ENCODE peak calls at places on chromosomes 6 and 20, in nine cellular contexts. N is NCI-H1436; T is Karpas-422; J is T-helper 1 cell; M is RWPE1; O is fibroblast of lung; Y is activated CD4-positive, alpha-beta T cell treated with anti-CD3 and anti-CD28 coated beads, Interleukin-2, amount 10 ng/mL, durations not matched to agents 7 days and 5 days; D is RCC 7860; K is left cardiac atrium. Z is an unnamed sample.
A peak's percentile ranks its signal among the peaks of the same experiment; 100 is the strongest.

GRCh38 chr6:15948930-15949900 is 179.7 kb upstream of the MYLIP start:
- DNase-seq in N (peak; percentile 97), T (no peak), J (no peak), M (peak; percentile 39), O (no peak), Y (no peak), D (no peak), K (no peak), Z (peak; percentile 58)

GRCh38 chr6:168711049-168711640 is 270.2 kb downstream of the SMOC2 start:
- DNase-seq in N (no peak), T (peak; percentile 61), J (no peak), M (peak; percentile 8), O (no peak), Y (no peak), D (no peak), K (no peak), Z (no peak)

GRCh38 chr6:108501559-108501958 is 59.2 kb upstream of the FOXO3 start:
- DNase-seq in N (no peak), T (no peak), J (no peak), M (peak; percentile 13), O (peak; percentile 8), Y (no peak), D (peak; percentile 29), K (no peak), Z (peak; percentile 52)

GRCh38 chr20:57006411-57007170 is 259.9 kb downstream of the BMP7 start:
- DNase-seq in N (no peak), T (no peak), J (no peak), M (peak; percentile 69), O (no peak), Y (no peak), D (peak; percentile 98), K (no peak), Z (no peak)

GRCh38 chr6:2948228-2949025 is 22.9 kb downstream of the SERPINB6 start:
- DNase-seq in N (no peak), T (no peak), J (no peak), M (no peak), O (no peak), Y (no peak), D (no peak), K (no peak), Z (no peak)

GRCh38 chr6:145480024-145480423 is 255.3 kb downstream of the EPM2A start:
- DNase-seq in N (no peak), T (no peak), J (no peak), M (no peak), O (no peak), Y (no peak), D (no peak), K (no peak), Z (no peak)

GRCh38 chr6:76861403-76861802 is 601.9 kb downstream of the HTR1B start:
- DNase-seq in N (no peak), T (peak; percentile 73), J (no peak), M (peak; percentile 3), O (no peak), Y (no peak), D (no peak), K (no peak), Z (peak; percentile 49)

GRCh38 chr6:108287373-108287772 is 7.5 kb upstream of the AFG1L start:
- DNase-seq in N (no peak), T (no peak), J (no peak), M (no peak), O (no peak), Y (peak; percentile 22), D (no peak), K (no peak), Z (no peak)

GRCh38 chr20:37245671-37246237 is 15.9 kb downstream of the GHRH start:
- DNase-seq in N (peak; percentile 79), T (no peak), J (no peak), M (no peak), O (no peak), Y (no peak), D (no peak), K (no peak), Z (no peak)

GRCh38 chr6:72374864-72375263 is 247.0 kb upstream of the KCNQ5 start:
- DNase-seq in N (no peak), T (no peak), J (no peak), M (no peak), O (no peak), Y (no peak), D (no peak), K (no peak), Z (no peak)

GRCh38 chr6:2432258-2432657 is 186.9 kb upstream of the GMDS start:
- DNase-seq in N (no peak), T (no peak), J (no peak), M (peak; percentile 80), O (peak; percentile 87), Y (no peak), D (peak; percentile 95), K (no peak), Z (peak; percentile 93)

GRCh38 chr20:43840382-43841070 is 74.1 kb upstream of the TOX2 start:
- DNase-seq in N (no peak), T (peak; percentile 86), J (peak; percentile 83), M (peak; percentile 94), O (peak; percentile 44), Y (peak; percentile 48), D (no peak), K (no peak), Z (no peak)

GRCh38 chr20:2652724-2653510 is 485 bp downstream of the NOP56 start:
- DNase-seq in N (peak; percentile 10), T (peak; percentile 77), J (no peak), M (no peak), O (no peak), Y (peak; percentile 18), D (peak; percentile 5), K (peak; percentile 63), Z (no peak)

GRCh38 chr20:46558511-46558959 is 8.1 kb upstream of the OCSTAMP start:
- DNase-seq in N (no peak), T (no peak), J (peak; percentile 14), M (peak; percentile 84), O (peak; percentile 87), Y (no peak), D (peak; percentile 84), K (peak; percentile 45), Z (peak; percentile 95)

GRCh38 chr6:31794294-31794865 is 1.2 kb downstream of the VARS1 start:
- DNase-seq in N (no peak), T (peak; percentile 66), J (no peak), M (no peak), O (peak; percentile 49), Y (no peak), D (no peak), K (no peak), Z (peak; percentile 50)

GRCh38 chr6:121382467-121383121 is 48.3 kb upstream of the TBC1D32 start:
- DNase-seq in N (no peak), T (no peak), J (no peak), M (no peak), O (peak; percentile 5), Y (no peak), D (no peak), K (no peak), Z (no peak)

GRCh38 chr6:142195862-142196536 is 48.9 kb downstream of the VTA1 start:
- DNase-seq in N (no peak), T (no peak), J (no peak), M (no peak), O (peak; percentile 24), Y (no peak), D (no peak), K (no peak), Z (peak; percentile 49)

Z was measured in epithelial cell of esophagus.